ENCODE peak calls at places on chromosomes 5 and 9, in four cellular contexts. One of them, this sample, is unnamed.

GRCh38 chr5:135063056-135063445 is 29.0 kb upstream of the PITX1 start:
- DNase-seq in K562: no peak
- DNase-seq in HCT116: no peak
- DNase-seq in SK-N-SH: no peak
- DNase-seq in this sample: no peak

GRCh38 chr5:111494350-111494999 is 17.9 kb downstream of the STARD4 start:
- DNase-seq in HCT116: no peak
- DNase-seq in SK-N-SH: no peak
- DNase-seq in K562: no peak
- DNase-seq in this sample: peak

GRCh38 chr5:175517824-175518450 is 39.6 kb downstream of the SFXN1 start:
- DNase-seq in HCT116: peak
- DNase-seq in SK-N-SH: no peak
- DNase-seq in K562: peak
- DNase-seq in this sample: no peak

GRCh38 chr9:12851331-12851730 is 76.5 kb downstream of the LURAP1L start:
- DNase-seq in SK-N-SH: no peak
- DNase-seq in HCT116: no peak
- DNase-seq in K562: no peak
- DNase-seq in this sample: no peak

GRCh38 chr5:154610321-154611154 is 132.5 kb upstream of the HAND1 start:
- DNase-seq in HCT116: peak
- DNase-seq in SK-N-SH: peak
- DNase-seq in K562: peak
- DNase-seq in this sample: peak

GRCh38 chr5:157548513-157549282 is 26.9 kb downstream of the ADAM19 start:
- DNase-seq in K562: no peak
- DNase-seq in SK-N-SH: no peak
- DNase-seq in HCT116: no peak
- DNase-seq in this sample: no peak

GRCh38 chr5:6900828-6901227 is 187.6 kb downstream of the TENT4A start:
- DNase-seq in HCT116: no peak
- DNase-seq in K562: no peak
- DNase-seq in SK-N-SH: no peak
- DNase-seq in this sample: no peak

GRCh38 chr9:125296843-125297372 is 35.3 kb downstream of the GAPVD1 start:
- DNase-seq in HCT116: no peak
- DNase-seq in K562: no peak
- DNase-seq in SK-N-SH: no peak
- DNase-seq in this sample: no peak

GRCh38 chr5:171122372-171122771 is 186.7 kb upstream of the TLX3 start:
- DNase-seq in HCT116: no peak
- DNase-seq in K562: no peak
- DNase-seq in SK-N-SH: peak
- DNase-seq in this sample: no peak

DNA sequence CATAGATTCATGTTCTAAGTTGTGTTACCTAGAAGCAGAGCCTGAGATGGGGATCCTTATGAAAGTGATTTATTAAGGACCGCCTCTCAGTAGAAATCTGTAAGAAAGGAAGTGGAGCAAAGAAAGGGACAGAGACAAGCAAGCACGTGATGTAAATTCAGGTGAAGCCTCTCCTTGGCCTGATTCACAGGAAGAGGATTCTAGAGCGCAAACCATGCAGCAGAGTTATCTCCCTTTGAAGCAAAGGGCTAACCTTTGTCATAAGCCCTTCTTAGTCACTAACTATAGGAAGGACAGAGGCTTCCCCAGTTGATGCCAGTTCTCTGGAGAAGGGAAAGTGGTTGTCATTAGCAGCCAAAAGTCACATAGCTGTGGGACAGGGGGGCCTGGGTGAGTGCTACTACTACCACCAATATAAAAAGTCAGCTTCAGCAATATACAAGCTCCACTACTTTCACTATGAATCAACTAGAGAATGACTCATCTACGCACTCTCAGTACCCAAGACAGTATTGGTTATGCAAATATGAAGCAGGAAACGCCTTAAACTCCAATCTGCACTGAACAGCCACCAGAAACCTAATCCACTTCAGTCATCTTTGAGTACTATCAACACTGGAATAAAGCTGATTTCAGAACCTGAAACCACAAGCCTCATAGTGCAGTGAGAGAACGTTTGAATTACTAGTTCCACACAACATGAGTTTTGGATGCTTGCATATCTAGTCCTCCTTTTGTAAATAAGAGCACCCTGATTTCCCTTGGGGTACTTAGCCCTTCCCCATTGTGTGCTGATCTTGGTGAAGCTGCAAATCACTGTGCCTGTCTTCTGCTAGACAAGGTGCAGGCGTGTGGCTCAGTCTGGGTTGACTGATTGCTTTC is 162.7 kb downstream of the ZNF608 start:
- DNase-seq in SK-N-SH: no peak
- DNase-seq in K562: peak
- DNase-seq in HCT116: peak
- DNase-seq in this sample: peak
- TF ChIP-seq SIN3A in SK-N-SH: no peak
- TF ChIP-seq SIN3A in K562: no peak
- TF ChIP-seq SIN3A in HCT116: no peak
- TF ChIP-seq SIN3A in this sample: no peak

GRCh38 chr5:53877243-53877642 is 316.8 kb downstream of the NDUFS4 start:
- DNase-seq in K562: no peak
- DNase-seq in SK-N-SH: no peak
- DNase-seq in HCT116: no peak
- DNase-seq in this sample: no peak
- TF ChIP-seq ZBTB33 in K562: no peak
- TF ChIP-seq ZBTB33 in SK-N-SH: no peak
- TF ChIP-seq ZBTB33 in HCT116: no peak
- TF ChIP-seq ZBTB33 in this sample: no peak

GRCh38 chr5:16886793-16887345 is 49.2 kb downstream of the MYO10 start:
- DNase-seq in SK-N-SH: no peak
- DNase-seq in K562: no peak
- DNase-seq in HCT116: no peak
- DNase-seq in this sample: no peak
- TF ChIP-seq SIN3A in SK-N-SH: no peak
- TF ChIP-seq SIN3A in K562: no peak
- TF ChIP-seq SIN3A in HCT116: no peak
- TF ChIP-seq SIN3A in this sample: no peak

DNA sequence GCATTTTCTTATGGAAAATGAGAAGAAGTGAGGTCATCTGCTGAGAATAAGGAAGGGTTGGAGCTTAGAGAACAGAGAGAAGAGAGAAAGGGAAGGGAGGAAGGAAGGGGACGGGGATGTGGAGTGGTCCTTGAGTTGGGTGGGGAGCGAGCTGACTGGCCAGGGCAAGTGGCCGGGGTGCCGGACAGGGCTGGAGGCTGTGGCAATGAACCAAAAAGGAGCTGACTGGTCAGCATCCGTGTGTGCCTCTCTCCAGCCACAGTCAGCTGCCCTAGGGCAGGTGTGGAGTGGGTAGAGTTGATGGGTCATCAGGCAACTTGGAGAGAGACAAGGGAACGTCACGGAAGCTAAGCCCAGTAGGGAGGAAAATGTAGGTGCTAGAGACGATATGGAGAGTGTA is 234.9 kb upstream of the DAP start:
- DNase-seq in K562: no peak
- DNase-seq in SK-N-SH: no peak
- DNase-seq in HCT116: no peak
- DNase-seq in this sample: no peak
- TF ChIP-seq ZBTB33 in K562: no peak
- TF ChIP-seq ZBTB33 in SK-N-SH: no peak
- TF ChIP-seq ZBTB33 in HCT116: no peak
- TF ChIP-seq ZBTB33 in this sample: no peak

DNA sequence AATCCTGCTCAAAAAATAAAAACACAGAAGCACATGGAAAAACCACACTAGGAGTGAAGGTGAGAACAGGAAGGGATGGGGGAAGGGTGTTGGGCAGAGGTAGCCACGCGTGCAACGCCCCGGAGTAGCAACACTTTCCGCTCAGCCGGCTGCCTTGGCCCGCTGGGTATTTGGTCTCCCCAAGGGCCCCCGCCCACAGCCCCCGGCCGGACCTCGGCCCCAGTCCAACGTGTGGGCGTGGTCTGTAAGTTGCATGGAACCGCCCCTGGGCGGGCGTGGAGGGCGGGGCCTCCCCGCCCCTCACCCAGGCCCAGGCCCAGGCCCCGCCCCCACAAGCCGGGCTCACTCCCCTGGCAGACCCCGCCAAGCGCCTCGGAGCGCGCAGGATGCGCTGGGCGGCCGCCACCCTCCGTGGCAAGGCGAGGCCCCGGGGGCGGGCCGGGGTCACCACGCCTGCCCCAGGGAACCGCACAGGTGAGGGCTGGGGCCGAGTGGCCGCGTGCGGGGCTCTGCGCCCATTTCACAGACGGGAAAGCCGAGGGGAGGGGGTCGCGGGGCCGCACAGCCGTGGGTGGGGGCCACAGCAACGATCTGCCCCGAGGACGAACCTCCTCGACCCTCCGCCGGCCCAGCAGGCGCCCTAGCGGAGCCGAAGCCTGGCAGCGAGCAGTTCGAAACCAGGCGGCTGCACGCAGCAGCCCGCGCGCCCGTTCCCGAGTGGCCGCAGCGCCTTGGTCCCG is at the start of gene SUSD3:
- DNase-seq in HCT116: peak
- DNase-seq in K562: peak
- DNase-seq in SK-N-SH: peak
- DNase-seq in this sample: peak
- TF ChIP-seq SIN3A in HCT116: no peak
- TF ChIP-seq SIN3A in K562: no peak
- TF ChIP-seq SIN3A in SK-N-SH: no peak
- TF ChIP-seq SIN3A in this sample: no peak

GRCh38 chr9:136722969-136723356 is 10.6 kb downstream of the DIPK1B start:
- DNase-seq in SK-N-SH: peak
- DNase-seq in K562: no peak
- DNase-seq in HCT116: no peak
- DNase-seq in this sample: no peak

GRCh38 chr9:136722093-136722968 is 10.0 kb downstream of the DIPK1B start:
- DNase-seq in HCT116: no peak
- DNase-seq in SK-N-SH: no peak
- DNase-seq in K562: no peak
- DNase-seq in this sample: no peak

GRCh38 chr9:136720887-136721338 is 8.5 kb downstream of the DIPK1B start:
- DNase-seq in K562: no peak
- DNase-seq in SK-N-SH: no peak
- DNase-seq in HCT116: no peak
- DNase-seq in this sample: no peak

GRCh38 chr9:136720251-136720886 is 8.0 kb downstream of the DIPK1B start:
- DNase-seq in HCT116: no peak
- DNase-seq in K562: no peak
- DNase-seq in SK-N-SH: no peak
- DNase-seq in this sample: no peak

GRCh38 chr9:136721339-136722092 is 9.1 kb downstream of the DIPK1B start:
- DNase-seq in HCT116: no peak
- DNase-seq in K562: no peak
- DNase-seq in SK-N-SH: no peak
- DNase-seq in this sample: no peak
- TF ChIP-seq ZBTB33 in HCT116: no peak
- TF ChIP-seq ZBTB33 in K562: peak
- TF ChIP-seq ZBTB33 in SK-N-SH: no peak
- TF ChIP-seq ZBTB33 in this sample: no peak

GRCh38 chr5:138636401-138636944 is 61.3 kb upstream of the HSPA9 start:
- DNase-seq in K562: no peak
- DNase-seq in HCT116: no peak
- DNase-seq in SK-N-SH: no peak
- DNase-seq in this sample: no peak
- TF ChIP-seq SIN3A in K562: no peak
- TF ChIP-seq SIN3A in HCT116: no peak
- TF ChIP-seq SIN3A in SK-N-SH: no peak
- TF ChIP-seq SIN3A in this sample: no peak